ENCODE peak calls at places on chromosomes 16 and 17, in seven cellular contexts. P is NCI-H2171 treated with DMSO at 0.1 percent for 48 hours; Q is stimulated activated CD4-positive, alpha-beta T cell treated with anti-CD3 and anti-CD28 coated beads, Interleukin-1b, Interleukin-23, amount 100 ng/mL, for 1 hour; N is stimulated activated CD8-positive, alpha-beta memory T cell treated with anti-CD3 and anti-CD28 coated beads, Interleukin-4, amount 100 ng/mL, for 1 hour; S is germinal center; O is CMK; W is NCI-H345. H is an unnamed sample.

GRCh38 chr16:24146523-24146922 is 109.6 kb upstream of the CACNG3 start:
- DNase-seq in P (no peak), Q (no peak), N (no peak), S (no peak), O (no peak), W (no peak), H (no peak)

GRCh38 chr17:2400474-2400866 is 390 bp downstream of the MNT start:
- DNase-seq in P (peak; percentile 41), Q (no peak), N (no peak), S (peak; percentile 61), O (no peak), W (peak; percentile 23), H (no peak)

GRCh38 chr16:54890381-54890780 is 40.3 kb upstream of the IRX5 start:
- DNase-seq in P (no peak), Q (no peak), N (no peak), S (no peak), O (no peak), W (no peak), H (no peak)

GRCh38 chr16:12096162-12096781 is 119.7 kb downstream of the SNX29 start:
- DNase-seq in P (peak; percentile 72), Q (no peak), N (no peak), S (no peak), O (no peak), W (no peak), H (no peak)

GRCh38 chr17:37802061-37802460 is 57.2 kb upstream of the HNF1B start:
- DNase-seq in P (no peak), Q (no peak), N (no peak), S (no peak), O (no peak), W (no peak), H (no peak)

GRCh38 chr16:2929693-2930092 is 18.0 kb downstream of the FLYWCH1 start:
- DNase-seq in P (no peak), Q (no peak), N (no peak), S (no peak), O (no peak), W (no peak), H (no peak)

GRCh38 chr17:40355804-40356758 is 8.5 kb downstream of the GJD3 start:
- DNase-seq in P (no peak), Q (no peak), N (no peak), S (no peak), O (no peak), W (no peak), H (no peak)

GRCh38 chr17:79306688-79307323 is 232.2 kb downstream of the ENGASE start:
- DNase-seq in P (peak; percentile 67), Q (no peak), N (no peak), S (no peak), O (no peak), W (peak; percentile 74), H (no peak)

GRCh38 chr16:58128181-58128631 is 975 bp downstream of the CFAP20 start:
- DNase-seq in P (no peak), Q (no peak), N (no peak), S (no peak), O (no peak), W (no peak), H (no peak)

H was measured in NCI-H1048.